ENCODE peak calls at places on chromosome 1, in ten cellular contexts. B is CD8-positive, alpha-beta memory T cell; U is left ventricle myocardium inferior; J is H1; C is tibial artery; Y is A549; W is cardiac muscle cell; K is PC-3; Z is right lobe of liver; F is neural progenitor cell. I is an unnamed sample.
A peak's percentile ranks its signal among the peaks of the same experiment; 100 is the strongest.

GRCh38 chr1:244989813-244990212 is 125.5 kb upstream of the HNRNPU start:
- DNase-seq in C (no peak), U (no peak), Y (peak; percentile 37), K (peak; percentile 54), B (no peak), F (no peak), W (no peak), J (no peak), Z (no peak), I (no peak)

GRCh38 chr1:241499910-241500309 is 19.6 kb downstream of the FH start:
- DNase-seq in U (no peak), W (peak; percentile 28), Y (peak; percentile 52), J (no peak), B (no peak), K (peak; percentile 82), F (peak; percentile 50), C (no peak), Z (no peak), I (no peak)

GRCh38 chr1:16888806-16889178 is 7.0 kb upstream of the RNU1-2 start:
- DNase-seq in U (no peak), K (no peak), Z (no peak), B (no peak), Y (no peak), J (no peak), F (no peak), W (no peak), C (peak; percentile 70), I (no peak)

GRCh38 chr1:23010734-23011449 is 4.8 kb downstream of the TEX46 start:
- DNase-seq in K (peak; percentile 98), J (no peak), Z (no peak), Y (peak; percentile 70), F (no peak), C (no peak), B (no peak), W (no peak), U (no peak), I (no peak)

GRCh38 chr1:6776895-6777294 is 8.4 kb upstream of the CAMTA1 start:
- DNase-seq in J (no peak), K (no peak), U (no peak), C (no peak), Y (no peak), Z (no peak), F (no peak), B (no peak), W (no peak), I (no peak)

GRCh38 chr1:19563336-19564097 is 78.2 kb upstream of the CAPZB start:
- DNase-seq in Z (no peak), U (peak; percentile 67), F (no peak), J (no peak), W (no peak), Y (no peak), B (no peak), C (peak; percentile 83), K (no peak), I (no peak)

GRCh38 chr1:68276448-68276847 is 44.1 kb upstream of the WLS start:
- DNase-seq in U (no peak), Z (no peak), F (no peak), Y (no peak), B (no peak), C (no peak), K (no peak), J (peak; percentile 82), W (no peak), I (no peak)

GRCh38 chr1:90434460-90434859 is 282.6 kb downstream of the BARHL2 start:
- DNase-seq in W (peak; percentile 36), Y (peak; percentile 1), J (no peak), U (no peak), Z (no peak), F (peak; percentile 51), K (peak; percentile 19), C (no peak), B (no peak), I (no peak)

GRCh38 chr1:203057831-203058673 is 27.8 kb downstream of the MYOG start:
- DNase-seq in F (no peak), Z (no peak), K (no peak), C (no peak), U (no peak), Y (no peak), J (no peak), B (no peak), W (no peak), I (no peak)

GRCh38 chr1:161177112-161177935 is at the start of gene B4GALT3:
- DNase-seq in B (peak; percentile 88), W (peak; percentile 92), K (peak; percentile 82), C (peak; percentile 93), F (peak; percentile 90), U (peak; percentile 92), Z (peak; percentile 94), Y (peak; percentile 81), J (no peak), I (peak; percentile 86)

GRCh38 chr1:228510101-228510850 is 23.1 kb downstream of the RNF187 start:
- DNase-seq in C (peak; percentile 57), W (no peak), U (no peak), K (peak; percentile 20), Z (no peak), J (no peak), F (no peak), Y (no peak), B (no peak), I (no peak)

GRCh38 chr1:52487632-52488031 is 65.3 kb downstream of the TUT4 start:
- DNase-seq in W (no peak), J (no peak), F (no peak), B (no peak), Z (no peak), K (no peak), U (no peak), C (no peak), Y (no peak), I (no peak)

GRCh38 chr1:77757616-77758015 is 2.0 kb downstream of the USP33 start:
- DNase-seq in B (no peak), J (no peak), W (no peak), C (no peak), Z (no peak), K (no peak), U (no peak), F (no peak), Y (no peak), I (no peak)

GRCh38 chr1:40699787-40700186 is 8.3 kb downstream of the NFYC start:
- DNase-seq in W (no peak), U (no peak), C (no peak), Y (no peak), K (no peak), J (no peak), Z (no peak), B (no peak), F (no peak), I (no peak)
- H3K4me1 ChIP-seq in W (peaks cover 4% of the 10 kb centered on the region), U (peaks cover 80% of the 10 kb centered on the region), C (peaks cover 22% of the 10 kb centered on the region), Y (peaks cover 14% of the 10 kb centered on the region), K (peaks cover 3% of the 10 kb centered on the region), J (peaks cover 6% of the 10 kb centered on the region), Z (no peaks in the 10 kb centered on the region), B (peaks cover 60% of the 10 kb centered on the region), F (no peaks in the 10 kb centered on the region), I (peaks cover 3% of the 10 kb centered on the region)

GRCh38 chr1:110069302-110070281 is 880 bp downstream of the ALX3 start:
- DNase-seq in F (peak; percentile 68), Y (no peak), J (no peak), K (no peak), W (peak; percentile 12), C (no peak), U (no peak), Z (no peak), B (no peak), I (no peak)
- H3K4me3 ChIP-seq in F (peak overlapping the region; percentile 50), Y (no peak overlapping the region), J (peak overlapping the region; percentile 22), K (no peak overlapping the region), W (peak overlapping the region; percentile 15), C (no peak overlapping the region), U (peak overlapping the region; percentile 58), Z (no peak overlapping the region), B (no peak overlapping the region), I (peak overlapping the region; percentile 35)

GRCh38 chr1:247043406-247043805 is 35.2 kb downstream of the ZNF670 start:
- DNase-seq in Y (no peak), J (no peak), U (no peak), B (no peak), C (no peak), F (no peak), W (no peak), Z (no peak), K (no peak), I (no peak)

GRCh38 chr1:247047702-247048101 is 30.9 kb downstream of the ZNF670 start:
- DNase-seq in B (no peak), J (no peak), Z (no peak), Y (no peak), U (no peak), F (no peak), W (no peak), C (no peak), K (no peak), I (no peak)

GRCh38 chr1:247047260-247047659 is 31.4 kb downstream of the ZNF670 start:
- DNase-seq in K (no peak), Y (no peak), Z (no peak), F (no peak), U (no peak), J (no peak), B (no peak), C (no peak), W (no peak), I (no peak)
- H3K9me3 ChIP-seq in K (peaks cover 75% of the 10 kb centered on the region), Y (peaks cover 71% of the 10 kb centered on the region), Z (peaks cover 6% of the 10 kb centered on the region), F (peaks cover 61% of the 10 kb centered on the region), U (peaks cover 85% of the 10 kb centered on the region), J (peaks cover 80% of the 10 kb centered on the region), B (peaks cover 45% of the 10 kb centered on the region), C (peaks cover 54% of the 10 kb centered on the region), W (no peaks in the 10 kb centered on the region), I (peaks cover 25% of the 10 kb centered on the region)

GRCh38 chr1:43367026-43367903 is 546 bp downstream of the ELOVL1 start:
- DNase-seq in F (peak; percentile 45), W (no peak), C (peak; percentile 74), B (peak; percentile 35), Y (no peak), U (peak; percentile 25), Z (no peak), J (no peak), K (peak; percentile 75), I (no peak)
- H3K4me1 ChIP-seq in F (peaks cover 22% of the 10 kb centered on the region), W (peaks cover 22% of the 10 kb centered on the region), C (peaks cover 21% of the 10 kb centered on the region), B (peaks cover 20% of the 10 kb centered on the region), Y (peaks cover 46% of the 10 kb centered on the region), U (peaks cover 47% of the 10 kb centered on the region), Z (no peaks in the 10 kb centered on the region), J (peaks cover 4% of the 10 kb centered on the region), K (peaks cover 46% of the 10 kb centered on the region), I (peaks cover 15% of the 10 kb centered on the region)

I was measured in effector memory CD4-positive, alpha-beta T cell.